ENCODE peak calls at places on chromosome 10, in ten cellular contexts. Z is LHCN-M2, T is CMK, M is EH, K is COR-L47, S is BJ, L is foreskin fibroblast, E is NCI-H2171 treated with DMSO at 0.1 percent for 48 hours, Q is posterior vena cava, R is GM23338. D is an unnamed sample.

GRCh38 chr10:126129026-126129425 is 232.7 kb downstream of the FANK1 start:
- DNase-seq in Z (no peak), T (no peak), M (no peak), K (no peak), S (no peak), L (no peak), E (no peak), Q (no peak), R (no peak), D (no peak)

GRCh38 chr10:47369251-47369894 is 14.7 kb downstream of the ZNF488 start:
- DNase-seq in Z (no peak), T (no peak), M (no peak), K (no peak), S (no peak), L (no peak), E (no peak), Q (peak), R (no peak), D (no peak)

GRCh38 chr10:8013619-8014018 is 40.9 kb upstream of the GATA3 start:
- DNase-seq in Z (no peak), T (no peak), M (no peak), K (no peak), S (no peak), L (no peak), E (no peak), Q (no peak), R (no peak), D (no peak)

GRCh38 chr10:86362129-86362527 is 4.5 kb downstream of the GRID1 start:
- DNase-seq in Z (no peak), T (no peak), M (no peak), K (no peak), S (no peak), L (no peak), E (no peak), Q (peak), R (no peak), D (no peak)

GRCh38 chr10:62414359-62414758 is 40.2 kb downstream of the ZNF365 start:
- DNase-seq in Z (peak), T (no peak), M (no peak), K (no peak), S (no peak), L (peak), E (no peak), Q (no peak), R (peak), D (no peak)

GRCh38 chr10:78202386-78202785 is 168.7 kb downstream of the RPS24 start:
- DNase-seq in Z (no peak), T (no peak), M (peak), K (no peak), S (no peak), L (peak), E (no peak), Q (no peak), R (no peak), D (no peak)

GRCh38 chr10:119516381-119517234 is 25.9 kb downstream of the RGS10 start:
- DNase-seq in Z (no peak), T (peak), M (peak), K (no peak), S (no peak), L (no peak), E (no peak), Q (no peak), R (no peak), D (peak)

GRCh38 chr10:5976689-5977470 is 463 bp downstream of the IL15RA start:
- DNase-seq in Z (peak), T (no peak), M (peak), K (no peak), S (no peak), L (peak), E (no peak), Q (peak), R (peak), D (peak)

GRCh38 chr10:23834096-23834495 is 374.8 kb upstream of the KIAA1217 start:
- DNase-seq in Z (no peak), T (no peak), M (no peak), K (no peak), S (no peak), L (no peak), E (no peak), Q (no peak), R (no peak), D (no peak)

GRCh38 chr10:3206516-3207157 is 34.1 kb upstream of the PITRM1 start:
- DNase-seq in Z (no peak), T (no peak), M (no peak), K (no peak), S (no peak), L (peak), E (no peak), Q (no peak), R (no peak), D (no peak)

GRCh38 chr10:1495915-1496517 is 241.3 kb downstream of the ADARB2 start:
- DNase-seq in Z (no peak), T (no peak), M (no peak), K (no peak), S (no peak), L (no peak), E (no peak), Q (no peak), R (no peak), D (no peak)

GRCh38 chr10:128316925-128317324 is 190.7 kb upstream of the MKI67 start:
- DNase-seq in Z (no peak), T (no peak), M (no peak), K (no peak), S (no peak), L (no peak), E (no peak), Q (no peak), R (no peak), D (no peak)

GRCh38 chr10:69569144-69569934 is 3.9 kb downstream of the NEUROG3 start:
- DNase-seq in Z (no peak), T (no peak), M (no peak), K (no peak), S (no peak), L (no peak), E (no peak), Q (peak), R (peak), D (no peak)

GRCh38 chr10:78263521-78263988 is 229.9 kb downstream of the RPS24 start:
- DNase-seq in Z (peak), T (no peak), M (peak), K (no peak), S (peak), L (peak), E (no peak), Q (peak), R (no peak), D (no peak)

GRCh38 chr10:43781480-43782361 is 133.0 kb upstream of the ZNF32 start:
- DNase-seq in Z (peak), T (peak), M (peak), K (no peak), S (no peak), L (no peak), E (no peak), Q (peak), R (no peak), D (no peak)

GRCh38 chr10:29397221-29397620 is 108.4 kb downstream of the LYZL1 start:
- DNase-seq in Z (no peak), T (no peak), M (no peak), K (no peak), S (no peak), L (no peak), E (no peak), Q (no peak), R (no peak), D (no peak)

GRCh38 chr10:103640436-103641181 is 147.1 kb downstream of the NEURL1 start:
- DNase-seq in Z (peak), T (no peak), M (peak), K (no peak), S (no peak), L (no peak), E (no peak), Q (no peak), R (no peak), D (no peak)

GRCh38 chr10:84263716-84264115 is 18.9 kb downstream of the RGR start:
- DNase-seq in Z (no peak), T (no peak), M (no peak), K (no peak), S (no peak), L (no peak), E (no peak), Q (no peak), R (no peak), D (no peak)

GRCh38 chr10:4708123-4708759 is 117.8 kb upstream of the AKR1E2 start:
- DNase-seq in Z (no peak), T (peak), M (no peak), K (no peak), S (no peak), L (no peak), E (peak), Q (no peak), R (peak), D (no peak)

GRCh38 chr10:1205450-1206030 is 149.4 kb downstream of the WDR37 start:
- DNase-seq in Z (no peak), T (no peak), M (no peak), K (no peak), S (no peak), L (no peak), E (no peak), Q (no peak), R (no peak), D (no peak)

GRCh38 chr10:88521806-88522205 is 61.3 kb downstream of the RNLS start:
- DNase-seq in Z (no peak), T (no peak), M (no peak), K (no peak), S (no peak), L (peak), E (no peak), Q (no peak), R (no peak), D (no peak)

GRCh38 chr10:51838506-51838905 is 139.1 kb upstream of the CSTF2T start:
- DNase-seq in Z (no peak), T (no peak), M (no peak), K (no peak), S (no peak), L (no peak), E (no peak), Q (no peak), R (peak), D (no peak)

GRCh38 chr10:4470231-4470840 is 355.7 kb upstream of the AKR1E2 start:
- DNase-seq in Z (peak), T (no peak), M (peak), K (no peak), S (peak), L (peak), E (no peak), Q (no peak), R (no peak), D (no peak)

GRCh38 chr10:2212196-2212719 is 474.9 kb upstream of the ADARB2 start:
- DNase-seq in Z (no peak), T (no peak), M (no peak), K (no peak), S (no peak), L (no peak), E (peak), Q (no peak), R (no peak), D (no peak)

GRCh38 chr10:13922591-13922990 is 335.8 kb downstream of the PRPF18 start:
- DNase-seq in Z (peak), T (no peak), M (peak), K (no peak), S (no peak), L (peak), E (no peak), Q (no peak), R (no peak), D (no peak)

GRCh38 chr10:43042503-43043341 is 34.1 kb upstream of the RET start:
- DNase-seq in Z (no peak), T (no peak), M (no peak), K (no peak), S (no peak), L (no peak), E (no peak), Q (peak), R (peak), D (no peak)

GRCh38 chr10:5291501-5292195 is 73.1 kb upstream of the UCN3 start:
- DNase-seq in Z (peak), T (peak), M (peak), K (no peak), S (peak), L (peak), E (no peak), Q (no peak), R (no peak), D (no peak)

GRCh38 chr10:99536400-99537254 is 3.9 kb downstream of the NKX2-3 start:
- DNase-seq in Z (no peak), T (no peak), M (no peak), K (no peak), S (no peak), L (no peak), E (no peak), Q (no peak), R (peak), D (no peak)

GRCh38 chr10:43806851-43807640 is 158.4 kb upstream of the ZNF32 start:
- DNase-seq in Z (no peak), T (no peak), M (no peak), K (no peak), S (no peak), L (no peak), E (no peak), Q (peak), R (no peak), D (peak)

GRCh38 chr10:63208981-63209380 is 75.9 kb downstream of the NRBF2 start:
- DNase-seq in Z (peak), T (no peak), M (peak), K (no peak), S (no peak), L (peak), E (peak), Q (no peak), R (peak), D (peak)

GRCh38 chr10:69742928-69743602 is 58.6 kb upstream of the COL13A1 start:
- DNase-seq in Z (no peak), T (no peak), M (peak), K (no peak), S (no peak), L (peak), E (no peak), Q (peak), R (peak), D (peak)

GRCh38 chr10:127418536-127419168 is 130.5 kb upstream of the NPS start:
- DNase-seq in Z (no peak), T (no peak), M (no peak), K (no peak), S (no peak), L (no peak), E (no peak), Q (no peak), R (no peak), D (no peak)

GRCh38 chr10:7520496-7521485 is 110.0 kb upstream of the SFMBT2 start:
- DNase-seq in Z (no peak), T (no peak), M (no peak), K (peak), S (no peak), L (no peak), E (no peak), Q (no peak), R (no peak), D (no peak)

GRCh38 chr10:62442894-62443674 is 68.9 kb downstream of the ZNF365 start:
- DNase-seq in Z (no peak), T (no peak), M (no peak), K (no peak), S (no peak), L (no peak), E (no peak), Q (no peak), R (no peak), D (no peak)

GRCh38 chr10:128016423-128017060 is 109.6 kb downstream of the PTPRE start:
- DNase-seq in Z (no peak), T (no peak), M (no peak), K (no peak), S (no peak), L (no peak), E (no peak), Q (peak), R (no peak), D (no peak)

GRCh38 chr10:29119374-29119773 is 169.5 kb upstream of the LYZL1 start:
- DNase-seq in Z (no peak), T (no peak), M (peak), K (no peak), S (no peak), L (no peak), E (no peak), Q (no peak), R (peak), D (no peak)